ENCODE peak calls at places on chromosome 13, in ten cellular contexts. T, L, M, C, P, I, G, S, A and D are unnamed samples.

GRCh38 chr13:110360598-110360997 is 53.5 kb downstream of the COL4A2 start:
- DNase-seq in M (no peak), T (no peak), L (no peak), G (no peak), C (no peak), S (no peak), I (no peak), A (no peak), P (no peak), D (no peak)

GRCh38 chr13:50126378-50127016 is 111.3 kb downstream of the KCNRG start:
- DNase-seq in M (peak; percentile 71), A (no peak), G (peak; percentile 20), T (peak; percentile 39), C (no peak), I (no peak), L (peak; percentile 58), S (peak; percentile 29), P (no peak), D (peak; percentile 56)

GRCh38 chr13:78193853-78194252 is 275.2 kb upstream of the EDNRB start:
- DNase-seq in P (peak; percentile 42), G (no peak), T (no peak), A (no peak), C (no peak), S (no peak), L (no peak), M (no peak), I (no peak), D (no peak)

GRCh38 chr13:110819203-110820014 is 95.5 kb downstream of the ANKRD10 start:
- DNase-seq in L (peak; percentile 62), A (peak; percentile 93), T (peak; percentile 74), C (peak; percentile 83), G (peak; percentile 75), P (peak; percentile 15), S (peak; percentile 68), I (peak; percentile 31), M (peak; percentile 70), D (peak; percentile 81)

GRCh38 chr13:80586356-80586755 is 245.4 kb upstream of the SPRY2 start:
- DNase-seq in A (no peak), G (no peak), M (peak; percentile 75), S (no peak), C (no peak), P (no peak), L (no peak), I (no peak), T (no peak), D (no peak)

GRCh38 chr13:30932481-30933333 is at the start of gene TEX26:
- DNase-seq in C (no peak), G (no peak), T (peak; percentile 38), P (peak; percentile 18), I (no peak), L (no peak), S (no peak), A (peak; percentile 86), M (peak; percentile 30), D (peak; percentile 62)

GRCh38 chr13:95100525-95101121 is 200.6 kb downstream of the ABCC4 start:
- DNase-seq in P (peak; percentile 73), A (no peak), L (peak; percentile 69), S (no peak), T (peak; percentile 61), M (peak; percentile 47), I (peak; percentile 64), C (no peak), G (peak; percentile 97), D (no peak)

GRCh38 chr13:59483441-59484116 is 680.1 kb downstream of the DIAPH3 start:
- DNase-seq in P (peak; percentile 81), I (no peak), G (no peak), M (peak; percentile 41), C (no peak), A (no peak), S (no peak), T (peak; percentile 54), L (no peak), D (no peak)

GRCh38 chr13:98411617-98412310 is 165.1 kb downstream of the STK24 start:
- DNase-seq in C (no peak), A (no peak), P (no peak), G (no peak), T (peak; percentile 60), S (peak; percentile 19), I (no peak), L (no peak), M (no peak), D (no peak)

GRCh38 chr13:39353988-39354387 is 249.0 kb downstream of the LHFPL6 start:
- DNase-seq in M (peak; percentile 21), G (no peak), T (no peak), I (peak; percentile 77), C (no peak), A (no peak), L (no peak), S (no peak), P (peak; percentile 78), D (no peak)

GRCh38 chr13:113887700-113888201 is 23.9 kb upstream of the GAS6 start:
- DNase-seq in S (no peak), A (no peak), L (no peak), T (peak; percentile 38), C (no peak), I (no peak), P (peak; percentile 76), M (peak; percentile 53), G (no peak), D (no peak)

GRCh38 chr13:32165791-32166190 is 134.2 kb downstream of the FRY start:
- DNase-seq in T (no peak), S (no peak), A (no peak), G (no peak), I (peak; percentile 41), P (no peak), L (no peak), M (no peak), C (no peak), D (no peak)

GRCh38 chr13:29581666-29582065 is 13.8 kb downstream of the SLC7A1 start:
- DNase-seq in T (no peak), G (no peak), P (peak; percentile 81), S (no peak), M (no peak), I (no peak), L (no peak), A (no peak), C (no peak), D (no peak)

GRCh38 chr13:29576581-29576980 is 18.9 kb downstream of the SLC7A1 start:
- DNase-seq in A (no peak), C (no peak), L (no peak), G (no peak), P (no peak), S (no peak), M (no peak), I (no peak), T (no peak), D (no peak)

GRCh38 chr13:29577135-29578051 is 18.1 kb downstream of the SLC7A1 start:
- DNase-seq in M (no peak), G (peak; percentile 32), P (no peak), S (no peak), A (no peak), L (no peak), C (no peak), I (no peak), T (no peak), D (no peak)

GRCh38 chr13:29578300-29579048 is 17.0 kb downstream of the SLC7A1 start:
- DNase-seq in L (no peak), I (no peak), G (no peak), S (no peak), P (no peak), M (no peak), A (no peak), C (peak; percentile 17), T (peak; percentile 55), D (no peak)

DNA sequence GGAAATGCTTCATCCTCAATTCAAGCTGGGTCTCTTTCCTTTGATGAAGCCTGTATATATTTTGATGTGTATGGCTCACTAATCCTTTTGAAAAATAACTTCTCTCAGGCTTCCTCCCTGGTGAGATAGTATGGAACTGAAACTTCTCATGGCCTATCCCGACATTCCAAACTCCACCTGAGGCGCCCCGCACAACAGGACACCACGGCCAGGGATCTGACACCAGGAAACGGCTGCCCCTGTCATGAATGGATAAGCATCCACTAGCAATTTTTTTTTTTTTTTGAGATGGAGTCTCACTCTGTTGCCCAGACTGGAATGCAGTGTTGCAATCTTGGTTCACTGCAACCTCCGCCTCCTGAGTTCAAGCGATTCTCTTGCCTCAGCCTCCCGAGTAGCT is 16.4 kb downstream of the SLC7A1 start:
- DNase-seq in S (no peak), P (no peak), L (no peak), C (no peak), M (no peak), T (no peak), G (no peak), I (no peak), A (no peak), D (no peak)
- H3K4me1 ChIP-seq in S (no peaks in the 10 kb centered on the region), P (peaks cover 43% of the 10 kb centered on the region), L (peaks cover 21% of the 10 kb centered on the region), C (peaks cover 34% of the 10 kb centered on the region), M (peaks cover 5% of the 10 kb centered on the region), T (peaks cover 3% of the 10 kb centered on the region), G (peaks cover 22% of the 10 kb centered on the region), I (peaks cover 30% of the 10 kb centered on the region), A (peaks cover 29% of the 10 kb centered on the region), D (no peaks in the 10 kb centered on the region)

DNA sequence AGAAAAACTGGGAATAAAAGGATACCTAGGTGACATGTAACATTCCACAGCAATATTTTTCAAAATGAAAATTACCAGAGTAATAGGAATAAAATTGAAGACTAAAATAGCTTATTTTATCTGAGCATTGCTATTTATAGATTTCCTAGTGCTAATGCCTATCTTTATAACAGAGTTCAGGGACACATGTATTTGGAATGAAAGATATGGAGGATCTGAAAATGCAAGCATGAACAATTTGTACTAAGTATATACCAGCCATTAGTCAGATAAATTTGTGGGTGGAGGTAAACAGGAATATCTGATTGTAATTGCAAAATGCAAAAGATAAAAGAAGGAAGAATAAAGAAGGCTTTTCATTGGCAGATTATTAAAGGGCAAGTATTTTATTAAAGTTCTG is 345.9 kb downstream of the GPC5 start:
- DNase-seq in T (no peak), M (no peak), L (no peak), A (no peak), C (no peak), I (no peak), S (no peak), P (no peak), G (no peak), D (no peak)
- TF ChIP-seq EZH2 in T (no peak), M (no peak), L (no peak), A (no peak), C (no peak), I (no peak), S (no peak), P (no peak), G (no peak), D (no peak)

GRCh38 chr13:62357887-62358645 is 942.4 kb upstream of the PCDH20 start:
- DNase-seq in G (peak; percentile 62), M (peak; percentile 80), L (no peak), P (peak; percentile 17), T (peak; percentile 27), S (no peak), C (no peak), I (no peak), A (no peak), D (peak; percentile 60)
- TF ChIP-seq CTCF in G (peak; percentile 70), M (no peak), L (peak; percentile 65), P (peak; percentile 58), T (peak; percentile 23), S (peak; percentile 61), C (no peak), I (peak; percentile 75), A (peak; percentile 94), D (peak; percentile 62)

GRCh38 chr13:40571338-40571737 is 95.1 kb downstream of the FOXO1 start:
- DNase-seq in T (no peak), P (no peak), A (no peak), I (no peak), S (no peak), G (no peak), L (no peak), C (no peak), M (no peak), D (no peak)
- H3K4me1 ChIP-seq in T (peaks cover 23% of the 10 kb centered on the region), P (no peaks in the 10 kb centered on the region), A (peaks cover 18% of the 10 kb centered on the region), I (no peaks in the 10 kb centered on the region), S (no peaks in the 10 kb centered on the region), G (no peaks in the 10 kb centered on the region), L (no peaks in the 10 kb centered on the region), C (no peaks in the 10 kb centered on the region), M (no peaks in the 10 kb centered on the region), D (peaks cover 12% of the 10 kb centered on the region)

GRCh38 chr13:27967736-27968315 is 1.3 kb downstream of the CDX2 start:
- DNase-seq in L (no peak), P (no peak), S (no peak), A (no peak), M (no peak), I (no peak), T (no peak), G (no peak), C (no peak), D (no peak)
- TF ChIP-seq EZH2 in L (no peak), P (peak; percentile 28), S (no peak), A (no peak), M (peak; percentile 76), I (peak; percentile 82), T (peak; percentile 54), G (peak; percentile 95), C (no peak), D (no peak)